ENCODE peak calls at places on chromosomes 7 and 10, in six cellular contexts. One of them, this sample, is unnamed.
A peak's percentile ranks its signal among the peaks of the same experiment; 100 is the strongest.

GRCh38 chr7:7190142-7190541 is 7.8 kb downstream of the C1GALT1 start:
- DNase-seq in sigmoid colon: no peak
- DNase-seq in lower lobe of right lung: no peak
- DNase-seq in adrenal gland: no peak
- DNase-seq in CD8-positive, alpha-beta T cell: no peak
- DNase-seq in uterus: no peak
- DNase-seq in this sample: no peak

GRCh38 chr7:30163231-30163894 is 28.6 kb downstream of the MTURN start:
- DNase-seq in sigmoid colon: no peak
- DNase-seq in uterus: no peak
- DNase-seq in CD8-positive, alpha-beta T cell: no peak
- DNase-seq in lower lobe of right lung: peak; percentile 68
- DNase-seq in adrenal gland: no peak
- DNase-seq in this sample: no peak

GRCh38 chr7:64889686-64890162 is 13.3 kb upstream of the ZNF273 start:
- DNase-seq in uterus: no peak
- DNase-seq in sigmoid colon: no peak
- DNase-seq in lower lobe of right lung: no peak
- DNase-seq in CD8-positive, alpha-beta T cell: no peak
- DNase-seq in adrenal gland: no peak
- DNase-seq in this sample: no peak

GRCh38 chr10:79185067-79185774 is 116.5 kb downstream of the ZMIZ1 start:
- DNase-seq in uterus: peak; percentile 66
- DNase-seq in lower lobe of right lung: no peak
- DNase-seq in CD8-positive, alpha-beta T cell: no peak
- DNase-seq in sigmoid colon: no peak
- DNase-seq in adrenal gland: no peak
- DNase-seq in this sample: no peak

GRCh38 chr10:60430017-60430416 is 40.3 kb upstream of the ANK3 start:
- DNase-seq in sigmoid colon: no peak
- DNase-seq in uterus: no peak
- DNase-seq in lower lobe of right lung: no peak
- DNase-seq in adrenal gland: no peak
- DNase-seq in CD8-positive, alpha-beta T cell: no peak
- DNase-seq in this sample: peak; percentile 19

GRCh38 chr7:17971392-17971791 is 31.1 kb upstream of the SNX13 start:
- DNase-seq in uterus: no peak
- DNase-seq in lower lobe of right lung: no peak
- DNase-seq in sigmoid colon: no peak
- DNase-seq in adrenal gland: no peak
- DNase-seq in CD8-positive, alpha-beta T cell: no peak
- DNase-seq in this sample: no peak

GRCh38 chr10:1550291-1550595 is 187.1 kb downstream of the ADARB2 start:
- DNase-seq in lower lobe of right lung: no peak
- DNase-seq in CD8-positive, alpha-beta T cell: no peak
- DNase-seq in uterus: no peak
- DNase-seq in sigmoid colon: peak; percentile 18
- DNase-seq in adrenal gland: no peak
- DNase-seq in this sample: no peak

GRCh38 chr10:66931340-66931948 is 5.6 kb downstream of the LRRTM3 start:
- DNase-seq in adrenal gland: no peak
- DNase-seq in lower lobe of right lung: no peak
- DNase-seq in sigmoid colon: no peak
- DNase-seq in CD8-positive, alpha-beta T cell: no peak
- DNase-seq in uterus: no peak
- DNase-seq in this sample: no peak

GRCh38 chr7:5672468-5672867 is 109.0 kb downstream of the RNF216 start:
- DNase-seq in uterus: no peak
- DNase-seq in sigmoid colon: no peak
- DNase-seq in CD8-positive, alpha-beta T cell: no peak
- DNase-seq in adrenal gland: no peak
- DNase-seq in lower lobe of right lung: no peak
- DNase-seq in this sample: no peak

GRCh38 chr7:141649865-141650499 is 52.0 kb downstream of the DENND11 start:
- DNase-seq in adrenal gland: peak; percentile 76
- DNase-seq in sigmoid colon: peak; percentile 81
- DNase-seq in uterus: peak; percentile 53
- DNase-seq in CD8-positive, alpha-beta T cell: no peak
- DNase-seq in lower lobe of right lung: no peak
- DNase-seq in this sample: peak; percentile 77

GRCh38 chr7:98254951-98255610 is 3.0 kb upstream of the TECPR1 start:
- DNase-seq in uterus: no peak
- DNase-seq in sigmoid colon: no peak
- DNase-seq in CD8-positive, alpha-beta T cell: no peak
- DNase-seq in lower lobe of right lung: no peak
- DNase-seq in adrenal gland: no peak
- DNase-seq in this sample: no peak

GRCh38 chr10:10776363-10776762 is 241.3 kb upstream of the CELF2 start:
- DNase-seq in uterus: no peak
- DNase-seq in adrenal gland: no peak
- DNase-seq in sigmoid colon: no peak
- DNase-seq in lower lobe of right lung: no peak
- DNase-seq in CD8-positive, alpha-beta T cell: no peak
- DNase-seq in this sample: no peak

GRCh38 chr10:131838921-131839320 is 61.9 kb upstream of the PPP2R2D start:
- DNase-seq in sigmoid colon: peak; percentile 20
- DNase-seq in lower lobe of right lung: peak; percentile 14
- DNase-seq in CD8-positive, alpha-beta T cell: no peak
- DNase-seq in adrenal gland: no peak
- DNase-seq in uterus: no peak
- DNase-seq in this sample: no peak

GRCh38 chr7:20831451-20831850 is 44.8 kb upstream of the SP8 start:
- DNase-seq in uterus: no peak
- DNase-seq in CD8-positive, alpha-beta T cell: no peak
- DNase-seq in sigmoid colon: no peak
- DNase-seq in lower lobe of right lung: no peak
- DNase-seq in adrenal gland: no peak
- DNase-seq in this sample: no peak

GRCh38 chr7:100372256-100372655 is 1.0 kb upstream of the PILRA start:
- DNase-seq in sigmoid colon: no peak
- DNase-seq in uterus: no peak
- DNase-seq in lower lobe of right lung: peak; percentile 67
- DNase-seq in adrenal gland: no peak
- DNase-seq in CD8-positive, alpha-beta T cell: no peak
- DNase-seq in this sample: no peak

GRCh38 chr7:12670071-12670729 is 17.2 kb upstream of the ARL4A start:
- DNase-seq in adrenal gland: no peak
- DNase-seq in uterus: no peak
- DNase-seq in sigmoid colon: peak; percentile 68
- DNase-seq in CD8-positive, alpha-beta T cell: no peak
- DNase-seq in lower lobe of right lung: no peak
- DNase-seq in this sample: no peak

GRCh38 chr10:128880221-128880620 is 586.8 kb upstream of the MGMT start:
- DNase-seq in CD8-positive, alpha-beta T cell: no peak
- DNase-seq in uterus: no peak
- DNase-seq in adrenal gland: no peak
- DNase-seq in sigmoid colon: no peak
- DNase-seq in lower lobe of right lung: no peak
- DNase-seq in this sample: no peak

GRCh38 chr10:130360826-130361311 is 224.7 kb downstream of the GLRX3 start:
- DNase-seq in sigmoid colon: peak; percentile 52
- DNase-seq in CD8-positive, alpha-beta T cell: no peak
- DNase-seq in lower lobe of right lung: no peak
- DNase-seq in uterus: no peak
- DNase-seq in adrenal gland: no peak
- DNase-seq in this sample: no peak

GRCh38 chr7:28296571-28297483 is 115.5 kb upstream of the CREB5 start:
- DNase-seq in sigmoid colon: no peak
- DNase-seq in CD8-positive, alpha-beta T cell: no peak
- DNase-seq in lower lobe of right lung: no peak
- DNase-seq in uterus: no peak
- DNase-seq in adrenal gland: peak; percentile 24
- DNase-seq in this sample: peak; percentile 32

GRCh38 chr10:104139221-104139620 is 17.2 kb downstream of the SFR1 start:
- DNase-seq in uterus: no peak
- DNase-seq in sigmoid colon: no peak
- DNase-seq in adrenal gland: no peak
- DNase-seq in CD8-positive, alpha-beta T cell: no peak
- DNase-seq in lower lobe of right lung: no peak
- DNase-seq in this sample: no peak

GRCh38 chr10:95364342-95364741 is 73.5 kb upstream of the PDLIM1 start:
- DNase-seq in sigmoid colon: no peak
- DNase-seq in lower lobe of right lung: no peak
- DNase-seq in uterus: no peak
- DNase-seq in CD8-positive, alpha-beta T cell: no peak
- DNase-seq in adrenal gland: no peak
- DNase-seq in this sample: no peak

GRCh38 chr10:62390497-62391176 is 16.5 kb downstream of the ZNF365 start:
- DNase-seq in lower lobe of right lung: no peak
- DNase-seq in adrenal gland: no peak
- DNase-seq in sigmoid colon: no peak
- DNase-seq in CD8-positive, alpha-beta T cell: no peak
- DNase-seq in uterus: no peak
- DNase-seq in this sample: no peak

GRCh38 chr10:15738237-15738928 is 18.7 kb upstream of the ITGA8 start:
- DNase-seq in lower lobe of right lung: no peak
- DNase-seq in uterus: peak; percentile 21
- DNase-seq in adrenal gland: no peak
- DNase-seq in CD8-positive, alpha-beta T cell: no peak
- DNase-seq in sigmoid colon: no peak
- DNase-seq in this sample: no peak

GRCh38 chr10:110625951-110626855 is 17.9 kb upstream of the RBM20 start:
- DNase-seq in sigmoid colon: no peak
- DNase-seq in CD8-positive, alpha-beta T cell: no peak
- DNase-seq in adrenal gland: no peak
- DNase-seq in lower lobe of right lung: no peak
- DNase-seq in uterus: no peak
- DNase-seq in this sample: no peak

GRCh38 chr10:20737107-20737506 is 160.0 kb downstream of the NEBL start:
- DNase-seq in adrenal gland: no peak
- DNase-seq in uterus: no peak
- DNase-seq in CD8-positive, alpha-beta T cell: no peak
- DNase-seq in sigmoid colon: no peak
- DNase-seq in lower lobe of right lung: no peak
- DNase-seq in this sample: no peak

GRCh38 chr10:77328272-77328816 is 309.3 kb downstream of the KCNMA1 start:
- DNase-seq in adrenal gland: peak; percentile 24
- DNase-seq in uterus: no peak
- DNase-seq in sigmoid colon: no peak
- DNase-seq in CD8-positive, alpha-beta T cell: no peak
- DNase-seq in lower lobe of right lung: no peak
- DNase-seq in this sample: peak; percentile 61

GRCh38 chr7:69358163-69358821 is 240.0 kb upstream of the AUTS2 start:
- DNase-seq in adrenal gland: no peak
- DNase-seq in uterus: no peak
- DNase-seq in sigmoid colon: no peak
- DNase-seq in lower lobe of right lung: no peak
- DNase-seq in CD8-positive, alpha-beta T cell: no peak
- DNase-seq in this sample: no peak

DNA sequence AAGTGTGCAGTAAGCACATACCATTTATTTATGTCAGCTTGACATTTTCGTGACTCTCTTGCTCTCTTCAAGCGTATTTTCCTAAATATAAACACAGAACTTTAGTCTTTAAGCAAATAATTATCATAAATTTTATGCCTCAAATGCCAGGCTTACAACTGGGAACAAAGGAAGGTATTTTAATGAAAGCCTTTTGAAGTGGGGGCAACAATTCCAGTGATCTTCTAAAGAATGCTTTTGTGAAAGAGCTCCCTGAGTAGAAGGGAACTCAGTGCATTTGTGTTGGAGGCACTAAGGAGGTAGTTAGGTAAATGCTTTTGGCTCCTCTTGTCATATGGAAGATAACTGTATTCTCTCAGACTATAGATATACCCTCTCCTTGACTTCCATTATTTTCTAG is 104.9 kb downstream of the VPS50 start:
- DNase-seq in CD8-positive, alpha-beta T cell: no peak
- DNase-seq in adrenal gland: no peak
- DNase-seq in lower lobe of right lung: no peak
- DNase-seq in sigmoid colon: no peak
- DNase-seq in uterus: no peak
- DNase-seq in this sample: no peak
- H3K27ac ChIP-seq in CD8-positive, alpha-beta T cell: no peak overlapping the region
- H3K27ac ChIP-seq in adrenal gland: no peak overlapping the region
- H3K27ac ChIP-seq in lower lobe of right lung: no peak overlapping the region
- H3K27ac ChIP-seq in sigmoid colon: no peak overlapping the region
- H3K27ac ChIP-seq in uterus: no peak overlapping the region
- H3K27ac ChIP-seq in this sample: no peak overlapping the region

GRCh38 chr10:80415734-80416281 is 7.5 kb downstream of the PRXL2A start:
- DNase-seq in sigmoid colon: no peak
- DNase-seq in CD8-positive, alpha-beta T cell: no peak
- DNase-seq in adrenal gland: no peak
- DNase-seq in lower lobe of right lung: no peak
- DNase-seq in uterus: no peak
- DNase-seq in this sample: no peak
- H3K27ac ChIP-seq in sigmoid colon: peak overlapping the region; percentile 12
- H3K27ac ChIP-seq in CD8-positive, alpha-beta T cell: no peak overlapping the region
- H3K27ac ChIP-seq in adrenal gland: peak overlapping the region; percentile 21
- H3K27ac ChIP-seq in lower lobe of right lung: no peak overlapping the region
- H3K27ac ChIP-seq in uterus: no peak overlapping the region
- H3K27ac ChIP-seq in this sample: peak overlapping the region; percentile 75

GRCh38 chr10:71965623-71966022 is 1.4 kb downstream of the CHST3 start:
- DNase-seq in uterus: no peak
- DNase-seq in lower lobe of right lung: no peak
- DNase-seq in adrenal gland: no peak
- DNase-seq in sigmoid colon: peak; percentile 74
- DNase-seq in CD8-positive, alpha-beta T cell: no peak
- DNase-seq in this sample: no peak
- H3K27ac ChIP-seq in uterus: peak overlapping the region; percentile 99
- H3K27ac ChIP-seq in lower lobe of right lung: peak overlapping the region; percentile 92
- H3K27ac ChIP-seq in adrenal gland: peak overlapping the region; percentile 92
- H3K27ac ChIP-seq in sigmoid colon: peak overlapping the region; percentile 99
- H3K27ac ChIP-seq in CD8-positive, alpha-beta T cell: no peak overlapping the region
- H3K27ac ChIP-seq in this sample: peak overlapping the region; percentile 97

GRCh38 chr10:31031205-31031665 is 430 bp downstream of the ZNF438 start:
- DNase-seq in sigmoid colon: no peak
- DNase-seq in uterus: no peak
- DNase-seq in adrenal gland: no peak
- DNase-seq in lower lobe of right lung: no peak
- DNase-seq in CD8-positive, alpha-beta T cell: no peak
- DNase-seq in this sample: no peak

GRCh38 chr10:31032515-31033132 is 959 bp upstream of the ZNF438 start:
- DNase-seq in sigmoid colon: peak; percentile 73
- DNase-seq in uterus: no peak
- DNase-seq in lower lobe of right lung: peak; percentile 55
- DNase-seq in CD8-positive, alpha-beta T cell: no peak
- DNase-seq in adrenal gland: no peak
- DNase-seq in this sample: no peak

GRCh38 chr10:31030216-31030615 is 1.4 kb downstream of the ZNF438 start:
- DNase-seq in adrenal gland: no peak
- DNase-seq in uterus: no peak
- DNase-seq in lower lobe of right lung: no peak
- DNase-seq in sigmoid colon: no peak
- DNase-seq in CD8-positive, alpha-beta T cell: no peak
- DNase-seq in this sample: no peak

GRCh38 chr10:31031666-31032514 is at the start of gene ZNF438:
- DNase-seq in uterus: peak; percentile 98
- DNase-seq in lower lobe of right lung: peak; percentile 96
- DNase-seq in CD8-positive, alpha-beta T cell: peak; percentile 91
- DNase-seq in adrenal gland: peak; percentile 98
- DNase-seq in sigmoid colon: peak; percentile 99
- DNase-seq in this sample: peak; percentile 93

DNA sequence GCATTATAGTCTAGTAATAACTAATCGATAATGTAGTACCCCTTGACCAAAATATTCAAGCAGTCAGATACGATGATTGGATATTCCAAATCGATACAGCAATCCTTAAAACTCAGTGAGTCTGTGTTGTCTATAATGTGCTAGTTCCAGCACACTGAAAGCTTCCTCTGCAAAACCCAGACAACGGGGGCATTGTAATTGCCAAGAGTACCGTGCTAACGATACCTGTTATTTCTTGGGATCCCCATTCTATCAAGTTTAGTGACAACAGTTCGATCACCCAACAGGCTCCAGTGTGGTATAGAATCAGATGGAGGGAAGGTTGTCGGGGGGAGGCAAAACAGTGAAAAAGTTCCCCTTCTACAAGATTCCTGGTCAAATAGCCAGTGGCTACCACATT is 865 bp downstream of the ZNF438 start:
- DNase-seq in adrenal gland: no peak
- DNase-seq in uterus: no peak
- DNase-seq in sigmoid colon: no peak
- DNase-seq in CD8-positive, alpha-beta T cell: no peak
- DNase-seq in lower lobe of right lung: no peak
- DNase-seq in this sample: no peak
- H3K27ac ChIP-seq in adrenal gland: peak overlapping the region; percentile 99
- H3K27ac ChIP-seq in uterus: peak overlapping the region; percentile 100
- H3K27ac ChIP-seq in sigmoid colon: peak overlapping the region; percentile 100
- H3K27ac ChIP-seq in CD8-positive, alpha-beta T cell: no peak overlapping the region
- H3K27ac ChIP-seq in lower lobe of right lung: peak overlapping the region; percentile 99
- H3K27ac ChIP-seq in this sample: peak overlapping the region; percentile 100